ENCODE peak calls at places on chromosomes 4 and X, in eight cellular contexts. W is EL; Y is activated T-helper 1 cell treated with anti-CD3 and anti-CD28 coated beads, Interleukin-2, amount 50 U/mL, for 16 hours; K is KBM-7; H is neural crest cell; A is GM12865; O is dorsolateral prefrontal cortex; M is NCI-H510A. J is an unnamed sample.

GRCh38 chr4:25696409-25696808 is 40.8 kb downstream of the SLC34A2 start:
- DNase-seq in W (no peak), Y (no peak), K (no peak), H (no peak), A (no peak), O (no peak), M (no peak), J (no peak)

GRCh38 chr4:26873391-26874026 is 12.9 kb downstream of the STIM2 start:
- DNase-seq in W (no peak), Y (peak), K (no peak), H (no peak), A (peak), O (no peak), M (no peak), J (no peak)

GRCh38 chr4:25299476-25300203 is 12.9 kb upstream of the ZCCHC4 start:
- DNase-seq in W (no peak), Y (no peak), K (no peak), H (no peak), A (no peak), O (no peak), M (peak), J (no peak)

GRCh38 chr4:83268491-83268890 is 16.1 kb downstream of the COQ2 start:
- DNase-seq in W (no peak), Y (no peak), K (no peak), H (no peak), A (no peak), O (no peak), M (no peak), J (no peak)

GRCh38 chr4:126455865-126456264 is 1141.1 kb downstream of the FAT4 start:
- DNase-seq in W (no peak), Y (no peak), K (no peak), H (no peak), A (no peak), O (no peak), M (no peak), J (no peak)

GRCh38 chrX:104335765-104336164 is 81.0 kb upstream of the ESX1 start:
- DNase-seq in W (peak), Y (no peak), K (no peak), H (no peak), A (no peak), O (no peak), M (no peak), J (no peak)

GRCh38 chrX:131764224-131764623 is 220.3 kb downstream of the OR13H1 start:
- DNase-seq in W (no peak), Y (no peak), K (no peak), H (no peak), A (no peak), O (no peak), M (no peak), J (no peak)

GRCh38 chr4:186765673-186766546 is 42.3 kb upstream of the FAT1 start:
- DNase-seq in W (no peak), Y (no peak), K (no peak), H (no peak), A (no peak), O (no peak), M (no peak), J (no peak)

GRCh38 chrX:106201502-106202178 is 33.5 kb downstream of the PWWP3B start:
- DNase-seq in W (no peak), Y (no peak), K (no peak), H (peak), A (no peak), O (no peak), M (no peak), J (no peak)

GRCh38 chr4:24800273-24800880 is 5.0 kb downstream of the SOD3 start:
- DNase-seq in W (no peak), Y (no peak), K (no peak), H (no peak), A (no peak), O (no peak), M (no peak), J (no peak)

GRCh38 chr4:41410049-41410448 is 127.9 kb upstream of the LIMCH1 start:
- DNase-seq in W (no peak), Y (no peak), K (no peak), H (no peak), A (no peak), O (no peak), M (no peak), J (no peak)

GRCh38 chrX:39096599-39096998 is 295.3 kb downstream of the MID1IP1 start:
- DNase-seq in W (no peak), Y (no peak), K (no peak), H (no peak), A (no peak), O (no peak), M (no peak), J (no peak)

GRCh38 chr4:168645933-168646768 is 149.3 kb downstream of the PALLD start:
- DNase-seq in W (no peak), Y (no peak), K (no peak), H (no peak), A (no peak), O (no peak), M (no peak), J (no peak)

GRCh38 chrX:37796302-37796701 is 16.4 kb downstream of the CYBB start:
- DNase-seq in W (no peak), Y (no peak), K (no peak), H (no peak), A (no peak), O (no peak), M (no peak), J (no peak)

GRCh38 chr4:15771419-15772058 is 6.6 kb upstream of the CD38 start:
- DNase-seq in W (no peak), Y (no peak), K (no peak), H (no peak), A (peak), O (no peak), M (no peak), J (no peak)

GRCh38 chrX:40145670-40146470 is 48.1 kb upstream of the BCOR start:
- DNase-seq in W (no peak), Y (no peak), K (peak), H (no peak), A (no peak), O (no peak), M (no peak), J (no peak)

GRCh38 chr4:122712782-122713181 is 19.7 kb upstream of the BBS12 start:
- DNase-seq in W (no peak), Y (no peak), K (no peak), H (no peak), A (no peak), O (no peak), M (no peak), J (no peak)

GRCh38 chrX:15359701-15360100 is 24.4 kb upstream of the PIGA start:
- DNase-seq in W (no peak), Y (no peak), K (no peak), H (no peak), A (no peak), O (no peak), M (no peak), J (no peak)

GRCh38 chr4:81453024-81453423 is 18.7 kb downstream of the RASGEF1B start:
- DNase-seq in W (no peak), Y (no peak), K (no peak), H (no peak), A (no peak), O (no peak), M (no peak), J (no peak)

GRCh38 chrX:105314468-105314867 is 94.0 kb upstream of the TEX13A start:
- DNase-seq in W (no peak), Y (no peak), K (no peak), H (no peak), A (no peak), O (no peak), M (no peak), J (no peak)

GRCh38 chrX:107673933-107674479 is 45.7 kb downstream of the PRPS1 start:
- DNase-seq in W (no peak), Y (peak), K (peak), H (no peak), A (peak), O (no peak), M (no peak), J (no peak)

GRCh38 chr4:108029731-108030130 is 40.0 kb downstream of the HADH start:
- DNase-seq in W (peak), Y (no peak), K (no peak), H (no peak), A (no peak), O (no peak), M (no peak), J (no peak)

GRCh38 chr4:38037627-38038026 is 77.4 kb downstream of the PTTG2 start:
- DNase-seq in W (no peak), Y (no peak), K (no peak), H (no peak), A (no peak), O (no peak), M (no peak), J (no peak)

GRCh38 chrX:18683027-18683426 is 11.1 kb upstream of the RS1 start:
- DNase-seq in W (no peak), Y (no peak), K (no peak), H (no peak), A (peak), O (no peak), M (no peak), J (no peak)

GRCh38 chr4:108325561-108325960 is 156.8 kb upstream of the LEF1 start:
- DNase-seq in W (no peak), Y (no peak), K (no peak), H (no peak), A (no peak), O (no peak), M (no peak), J (no peak)

GRCh38 chrX:123425904-123426303 is 241.8 kb downstream of the GRIA3 start:
- DNase-seq in W (no peak), Y (no peak), K (no peak), H (no peak), A (no peak), O (no peak), M (no peak), J (no peak)

GRCh38 chrX:135170877-135171519 is at the start of gene CT55:
- DNase-seq in W (no peak), Y (no peak), K (no peak), H (no peak), A (no peak), O (no peak), M (no peak), J (no peak)